ENCODE peak calls at places on chromosomes 6 and 20, in nine cellular contexts. T is sigmoid colon, C is K562, V is spleen, R is HepG2, D is GM23338, Y is Panc1, Q is GM12891, S is stomach. U is an unnamed sample.

GRCh38 chr20:8667306-8667705 is 401.6 kb upstream of the PLCB4 start:
- DNase-seq in Y (no peak), S (no peak), R (no peak), Q (no peak), T (no peak), D (no peak), V (no peak), C (no peak), U (no peak)

GRCh38 chr6:158744986-158745430 is 74.2 kb downstream of the EZR start:
- DNase-seq in Q (no peak), R (no peak), C (peak), D (no peak), S (no peak), V (no peak), Y (no peak), T (no peak), U (no peak)

GRCh38 chr6:144659202-144659731 is 374.1 kb downstream of the UTRN start:
- DNase-seq in S (no peak), T (no peak), Q (no peak), D (peak), Y (no peak), C (peak), V (no peak), R (peak), U (no peak)

GRCh38 chr6:79601020-79601609 is 30.0 kb upstream of the SH3BGRL2 start:
- DNase-seq in Q (no peak), R (peak), V (no peak), T (no peak), Y (peak), D (no peak), S (no peak), C (no peak), U (no peak)

GRCh38 chr20:49045440-49046086 is 549 bp upstream of the CSE1L start:
- DNase-seq in S (peak), V (peak), C (no peak), D (peak), T (peak), Y (no peak), R (peak), Q (no peak), U (no peak)

GRCh38 chr20:11891081-11891826 is 26.4 kb upstream of the BTBD3 start:
- DNase-seq in V (peak), Q (peak), T (peak), D (peak), C (peak), S (peak), R (peak), Y (no peak), U (no peak)

GRCh38 chr6:125913864-125914351 is 42.7 kb upstream of the HINT3 start:
- DNase-seq in D (no peak), T (no peak), C (peak), V (no peak), Y (peak), S (no peak), R (no peak), Q (no peak), U (no peak)

GRCh38 chr6:129317931-129318820 is 391.8 kb downstream of the ARHGAP18 start:
- DNase-seq in R (no peak), S (no peak), C (no peak), D (peak), Y (no peak), T (no peak), Q (no peak), V (no peak), U (no peak)

GRCh38 chr20:40218296-40218955 is 470.6 kb downstream of the MAFB start:
- DNase-seq in D (no peak), Q (no peak), V (no peak), R (no peak), S (no peak), C (peak), Y (no peak), T (no peak), U (no peak)

GRCh38 chr6:13395272-13396237 is 67.2 kb upstream of the TBC1D7 start:
- DNase-seq in V (no peak), D (no peak), Y (no peak), C (peak), T (peak), Q (no peak), S (peak), R (peak), U (no peak)

GRCh38 chr6:169236545-169236944 is 17.1 kb downstream of the THBS2 start:
- DNase-seq in S (no peak), Q (no peak), R (no peak), V (no peak), T (no peak), C (no peak), Y (no peak), D (no peak), U (no peak)

GRCh38 chr6:155023717-155024116 is 28.6 kb downstream of the TIAM2 start:
- DNase-seq in R (no peak), S (no peak), T (no peak), C (no peak), V (no peak), Y (no peak), D (no peak), Q (no peak), U (no peak)

GRCh38 chr20:57247292-57247975 is 19.0 kb downstream of the BMP7 start:
- DNase-seq in V (no peak), S (no peak), C (no peak), T (no peak), Q (no peak), D (no peak), R (no peak), Y (no peak), U (no peak)

GRCh38 chr20:19937651-19938420 is 79.3 kb upstream of the NAA20 start:
- DNase-seq in C (no peak), Y (no peak), S (no peak), V (no peak), T (no peak), R (no peak), D (no peak), Q (no peak), U (no peak)

GRCh38 chr6:11972806-11973205 is 39.3 kb upstream of the HIVEP1 start:
- DNase-seq in C (no peak), R (no peak), Q (no peak), D (no peak), S (no peak), V (no peak), Y (no peak), T (no peak), U (no peak)

GRCh38 chr6:134724653-134725340 is 225.1 kb downstream of the ALDH8A1 start:
- DNase-seq in C (no peak), T (no peak), R (no peak), V (no peak), Y (no peak), S (no peak), D (no peak), Q (no peak), U (no peak)

GRCh38 chr6:81439417-81439816 is 313.1 kb downstream of the TENT5A start:
- DNase-seq in D (no peak), S (no peak), C (no peak), Y (no peak), Q (no peak), R (no peak), V (no peak), T (no peak), U (no peak)

GRCh38 chr6:114000066-114000465 is 29.1 kb upstream of the HDAC2 start:
- DNase-seq in D (no peak), V (no peak), Y (no peak), R (no peak), S (no peak), T (no peak), C (no peak), Q (no peak), U (no peak)

GRCh38 chr20:46027245-46027853 is 1.7 kb upstream of the SLC12A5 start:
- DNase-seq in V (no peak), Y (no peak), D (peak), R (peak), S (no peak), C (peak), Q (no peak), T (no peak), U (no peak)

GRCh38 chr6:8182857-8183256 is 80.5 kb upstream of the EEF1E1 start:
- DNase-seq in V (no peak), D (no peak), Q (no peak), C (no peak), S (no peak), Y (no peak), R (no peak), T (no peak), U (no peak)

GRCh38 chr6:85670573-85670972 is 27.9 kb upstream of the SYNCRIP start:
- DNase-seq in R (no peak), Y (no peak), C (peak), Q (no peak), S (no peak), V (no peak), T (no peak), D (peak), U (no peak)

GRCh38 chr6:128073389-128073788 is 172.5 kb upstream of the THEMIS start:
- DNase-seq in V (no peak), Y (no peak), T (no peak), S (no peak), R (no peak), C (no peak), Q (no peak), D (no peak), U (no peak)

GRCh38 chr6:45272626-45273025 is 55.5 kb upstream of the RUNX2 start:
- DNase-seq in R (no peak), S (no peak), Q (no peak), T (no peak), D (no peak), C (no peak), Y (no peak), V (no peak), U (no peak)

GRCh38 chr6:155436981-155437749 is 18.5 kb downstream of the NOX3 start:
- DNase-seq in D (no peak), R (peak), T (no peak), V (no peak), Y (no peak), C (no peak), S (no peak), Q (no peak), U (no peak)

GRCh38 chr6:33313709-33314514 is at the start of gene TAPBP:
- DNase-seq in C (peak), D (peak), Y (no peak), V (peak), S (peak), Q (peak), R (peak), T (peak), U (peak)

GRCh38 chr6:144219056-144219685 is 66.0 kb upstream of the UTRN start:
- DNase-seq in C (peak), S (no peak), T (no peak), V (no peak), R (peak), Y (no peak), D (peak), Q (peak), U (no peak)

GRCh38 chr6:143746202-143747119 is 68.7 kb downstream of the PHACTR2 start:
- DNase-seq in T (no peak), V (no peak), S (no peak), R (peak), Y (no peak), D (peak), Q (no peak), C (no peak), U (no peak)

GRCh38 chr20:18805881-18806280 is 7.7 kb upstream of the SCP2D1 start:
- DNase-seq in T (no peak), V (no peak), D (no peak), S (no peak), Y (no peak), Q (no peak), R (no peak), C (no peak), U (no peak)

GRCh38 chr20:36848078-36848660 is 27.8 kb upstream of the TLDC2 start:
- DNase-seq in R (no peak), V (no peak), T (peak), S (no peak), Y (no peak), D (no peak), Q (no peak), C (no peak), U (no peak)
- TF ChIP-seq POLR2AphosphoS5 in R (no peak), V (no peak), T (peak), S (peak), Y (no peak), D (no peak), Q (no peak), C (no peak), U (no peak)

GRCh38 chr6:124535746-124536145 is 426.5 kb upstream of the RNF217 start:
- DNase-seq in Y (peak), V (no peak), D (no peak), T (no peak), S (no peak), R (no peak), Q (no peak), C (no peak), U (no peak)

GRCh38 chr6:124536792-124537191 is 425.4 kb upstream of the RNF217 start:
- DNase-seq in Q (no peak), C (no peak), R (no peak), D (no peak), T (no peak), S (no peak), V (no peak), Y (peak), U (no peak)

GRCh38 chr6:124530926-124531325 is 431.3 kb upstream of the RNF217 start:
- DNase-seq in T (no peak), V (no peak), Q (no peak), Y (no peak), S (no peak), D (no peak), C (no peak), R (no peak), U (no peak)

GRCh38 chr6:124535299-124535698 is 426.9 kb upstream of the RNF217 start:
- DNase-seq in R (no peak), C (no peak), T (no peak), D (no peak), V (no peak), Q (no peak), Y (no peak), S (no peak), U (no peak)

GRCh38 chr6:124536157-124536556 is 426.1 kb upstream of the RNF217 start:
- DNase-seq in C (no peak), S (no peak), T (no peak), Q (no peak), R (no peak), D (no peak), Y (no peak), V (no peak), U (no peak)
- TF ChIP-seq POLR2AphosphoS5 in C (no peak), S (no peak), T (no peak), Q (no peak), R (no peak), D (no peak), Y (no peak), V (no peak), U (no peak)

GRCh38 chr6:151689499-151690201 is 117.8 kb upstream of the ESR1 start:
- DNase-seq in Y (no peak), V (no peak), D (no peak), R (no peak), Q (no peak), C (no peak), T (no peak), S (no peak), U (no peak)
- TF ChIP-seq POLR2AphosphoS5 in Y (no peak), V (no peak), D (no peak), R (no peak), Q (no peak), C (no peak), T (no peak), S (no peak), U (no peak)

GRCh38 chr20:62648318-62648995 is 6.2 kb downstream of the SLCO4A1 start:
- DNase-seq in R (no peak), D (no peak), Y (no peak), V (no peak), C (no peak), T (no peak), Q (no peak), S (no peak), U (no peak)

GRCh38 chr20:62649140-62649539 is 6.8 kb downstream of the SLCO4A1 start:
- DNase-seq in R (no peak), C (no peak), Y (no peak), V (no peak), D (no peak), Q (no peak), S (no peak), T (no peak), U (no peak)

GRCh38 chr20:62645613-62646012 is 3.3 kb downstream of the SLCO4A1 start:
- DNase-seq in R (no peak), Y (no peak), Q (no peak), V (no peak), T (no peak), D (no peak), S (no peak), C (no peak), U (no peak)

GRCh38 chr20:62646851-62647520 is 4.7 kb downstream of the SLCO4A1 start:
- DNase-seq in S (peak), R (no peak), D (no peak), T (no peak), Y (no peak), C (no peak), Q (no peak), V (no peak), U (no peak)

GRCh38 chr20:62647521-62648317 is 5.4 kb downstream of the SLCO4A1 start:
- DNase-seq in Q (no peak), T (no peak), V (no peak), Y (no peak), C (no peak), R (no peak), D (no peak), S (peak), U (no peak)
- TF ChIP-seq POLR2AphosphoS5 in Q (no peak), T (no peak), V (peak), Y (no peak), C (no peak), R (no peak), D (no peak), S (peak), U (no peak)

DNA sequence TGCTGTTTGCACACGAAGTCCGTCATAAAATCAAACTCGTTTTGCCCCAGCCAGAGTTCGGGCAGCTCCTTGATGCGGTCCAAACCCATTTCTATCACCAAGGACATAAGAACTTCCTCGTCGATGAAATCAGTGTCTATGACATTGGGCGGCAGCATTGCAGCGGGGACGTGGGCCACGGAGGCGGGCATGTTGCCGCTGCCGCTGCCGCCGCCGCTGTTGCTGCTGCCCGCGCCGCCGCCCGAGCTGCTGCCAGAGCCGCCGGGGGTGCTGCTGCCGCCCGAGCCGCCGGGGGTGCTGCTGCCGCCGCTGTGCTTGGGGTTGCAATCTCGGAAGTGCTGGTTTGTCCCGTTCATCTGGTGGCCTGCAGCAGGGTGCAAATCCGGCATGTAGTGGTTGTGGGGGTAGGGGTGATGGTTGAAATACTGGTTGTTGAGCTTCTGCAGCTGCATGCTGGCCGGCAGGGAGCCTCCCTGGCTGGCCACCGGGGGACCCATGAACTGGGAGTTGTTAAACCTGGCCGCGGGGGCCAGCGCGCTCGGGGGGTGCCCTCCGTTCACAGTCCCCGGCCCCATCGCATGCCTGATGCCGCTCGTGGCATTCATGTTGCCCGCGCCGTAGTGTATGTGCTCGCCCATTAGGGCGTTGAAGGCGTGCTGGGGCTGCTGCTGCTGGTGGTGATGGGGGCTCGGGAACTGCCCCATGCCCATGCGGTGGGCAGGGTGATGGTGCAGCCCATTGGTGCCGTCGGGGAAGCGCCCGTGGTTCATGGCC is 1.1 kb downstream of the CITED2 start:
- DNase-seq in D (peak), C (peak), Y (no peak), T (peak), R (peak), S (peak), V (peak), Q (peak), U (peak)
- TF ChIP-seq POLR2AphosphoS5 in D (no peak), C (no peak), Y (peak), T (no peak), R (no peak), S (no peak), V (peak), Q (no peak), U (no peak)

U was measured in GM12892.